ENCODE peak calls at places on chromosomes 11 and 22, in eight cellular contexts. Z, H, G, A, U, J, V and R are unnamed samples.

GRCh38 chr22:50399751-50400331 is 56.7 kb downstream of the PPP6R2 start:
- DNase-seq in A (no peak), V (peak), J (peak), G (peak), Z (peak), U (peak), H (no peak), R (peak)

GRCh38 chr11:13440100-13440855 is 22.7 kb downstream of the BTBD10 start:
- DNase-seq in U (peak), A (peak), J (peak), H (peak), V (peak), G (peak), Z (peak), R (peak)

GRCh38 chr22:49954354-49954753 is 6.2 kb upstream of the PIM3 start:
- DNase-seq in J (no peak), H (no peak), V (no peak), U (no peak), Z (no peak), A (no peak), G (no peak), R (no peak)

GRCh38 chr11:77038825-77039326 is 4.7 kb downstream of the B3GNT6 start:
- DNase-seq in H (no peak), V (no peak), J (no peak), G (no peak), U (no peak), Z (no peak), A (no peak), R (no peak)

GRCh38 chr11:111526501-111526900 is 11.9 kb downstream of the HOATZ start:
- DNase-seq in V (no peak), G (peak), U (peak), A (no peak), J (no peak), H (no peak), Z (peak), R (no peak)

GRCh38 chr11:2151500-2152257 is 9.3 kb downstream of the INS start:
- DNase-seq in Z (peak), A (no peak), G (peak), H (peak), J (peak), V (peak), U (peak), R (peak)

GRCh38 chr11:1207451-1208360 is 15.2 kb upstream of the MUC5B start:
- DNase-seq in J (peak), Z (no peak), H (no peak), A (no peak), V (no peak), U (no peak), G (no peak), R (no peak)

GRCh38 chr11:9858822-9859221 is 194.9 kb downstream of the SWAP70 start:
- DNase-seq in Z (no peak), G (peak), V (peak), H (no peak), U (no peak), J (no peak), A (no peak), R (no peak)

GRCh38 chr11:69948256-69949141 is 129.3 kb upstream of the FGF3 start:
- DNase-seq in V (peak), H (no peak), J (peak), A (no peak), G (peak), U (no peak), Z (peak), R (no peak)

GRCh38 chr11:120660024-120660565 is 148.5 kb downstream of the GRIK4 start:
- DNase-seq in H (peak), U (peak), V (peak), A (peak), Z (peak), J (no peak), G (peak), R (no peak)

GRCh38 chr11:85698195-85698594 is 12.2 kb upstream of the CCDC89 start:
- DNase-seq in A (no peak), V (no peak), U (peak), H (no peak), Z (peak), G (no peak), J (no peak), R (no peak)

GRCh38 chr11:65500262-65501004 is 1.6 kb downstream of the MALAT1 start:
- DNase-seq in A (peak), H (peak), Z (peak), U (peak), V (peak), G (peak), J (peak), R (peak)
- TF ChIP-seq CTCF in A (no peak), H (no peak), Z (no peak), U (no peak), V (no peak), G (no peak), J (no peak), R (no peak)

DNA sequence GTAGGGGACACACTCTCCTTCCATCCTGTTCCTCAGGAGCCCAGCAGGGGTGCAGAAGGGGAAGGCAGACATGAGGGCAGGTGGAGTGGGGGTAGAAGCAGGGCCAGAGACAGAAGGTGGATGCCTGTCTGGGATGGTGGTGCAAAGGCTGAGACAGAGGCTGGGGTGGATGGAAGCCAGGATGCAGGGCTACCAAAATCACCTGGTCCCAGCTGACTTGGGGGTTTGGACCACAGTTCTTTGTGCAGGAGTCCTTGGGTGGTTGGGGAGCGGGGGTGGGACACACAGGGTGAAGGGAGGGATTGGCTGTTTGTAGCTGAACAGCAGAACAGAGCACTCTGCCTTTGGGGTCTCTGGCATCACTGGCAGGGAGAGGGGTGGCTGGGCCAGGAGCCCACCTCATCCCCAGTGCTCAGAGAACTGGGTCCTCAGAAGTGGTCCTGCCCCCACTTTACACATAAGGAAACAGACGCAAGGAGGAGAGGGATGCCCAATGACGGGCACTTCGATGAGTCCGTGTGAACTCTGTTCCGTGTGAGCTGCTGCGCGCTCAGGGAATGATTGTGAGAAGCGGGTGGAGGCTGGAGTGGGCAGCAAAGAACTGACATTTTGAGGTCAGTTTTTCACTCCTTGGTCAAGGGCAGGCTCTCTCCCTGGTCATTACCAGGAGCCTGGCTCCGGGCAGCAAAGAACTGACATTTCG is 1.8 kb downstream of the TAGLN start:
- DNase-seq in A (no peak), H (no peak), J (no peak), G (no peak), Z (no peak), V (peak), U (peak), R (no peak)
- TF ChIP-seq CTCF in A (no peak), H (no peak), J (no peak), G (no peak), Z (no peak), V (no peak), U (no peak), R (no peak)

GRCh38 chr11:64661622-64662021 is 61.4 kb downstream of the NRXN2 start:
- DNase-seq in U (no peak), G (no peak), Z (no peak), V (no peak), J (no peak), A (no peak), H (no peak), R (no peak)
- TF ChIP-seq CTCF in U (no peak), G (no peak), Z (no peak), V (no peak), J (no peak), A (no peak), H (no peak), R (no peak)

GRCh38 chr11:19072464-19072863 is 11.9 kb upstream of the MRGPRX2 start:
- DNase-seq in U (no peak), J (peak), A (no peak), G (no peak), V (no peak), Z (no peak), H (no peak), R (no peak)
- TF ChIP-seq CTCF in U (no peak), J (no peak), A (no peak), G (no peak), V (no peak), Z (no peak), H (no peak), R (no peak)

DNA sequence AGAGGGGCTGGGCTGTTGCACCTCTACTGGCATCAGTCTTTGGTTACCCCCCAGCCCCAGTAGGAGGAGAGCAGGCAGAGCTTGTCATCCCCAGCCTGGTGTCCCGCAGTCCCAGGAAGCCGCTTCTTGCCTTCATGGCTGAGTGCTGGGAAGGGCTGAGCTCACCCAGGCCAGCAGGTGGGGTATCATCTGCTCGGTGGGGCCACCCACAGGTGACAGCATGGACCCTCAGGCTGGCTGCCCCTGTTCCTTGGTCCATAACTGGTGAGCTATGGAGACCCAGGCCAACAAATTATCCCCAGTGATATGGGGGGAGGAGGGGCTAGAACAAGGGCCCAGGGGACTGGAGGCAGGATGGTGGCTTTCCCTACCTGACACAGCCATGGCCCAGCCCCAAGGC is 6.5 kb upstream of the RHOD start:
- DNase-seq in A (no peak), H (no peak), V (no peak), Z (no peak), J (no peak), G (no peak), U (no peak), R (no peak)
- TF ChIP-seq CTCF in A (no peak), H (no peak), V (no peak), Z (no peak), J (no peak), G (no peak), U (no peak), R (peak)

GRCh38 chr22:47168900-47169800 is 406.7 kb downstream of the TBC1D22A start:
- DNase-seq in G (peak), J (peak), V (peak), Z (no peak), A (no peak), U (peak), H (peak), R (no peak)
- TF ChIP-seq CTCF in G (no peak), J (peak), V (peak), Z (peak), A (peak), U (no peak), H (no peak), R (peak)

DNA sequence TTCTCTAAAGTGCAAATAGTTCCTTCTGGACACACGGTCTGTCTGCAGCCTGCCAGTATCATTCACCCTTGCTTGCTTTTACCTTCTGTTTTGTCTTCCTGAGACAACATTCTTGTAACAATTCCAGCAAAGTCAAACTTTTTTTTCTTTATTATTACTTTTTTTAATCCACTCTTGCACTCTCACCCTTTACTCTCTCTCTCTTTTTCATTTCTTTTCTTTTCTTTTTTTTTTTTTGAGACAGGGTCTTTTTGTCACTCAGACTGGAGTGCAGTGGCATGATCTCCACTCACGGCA is 53.7 kb downstream of the MCHR1 start:
- DNase-seq in H (no peak), Z (no peak), V (no peak), J (no peak), U (no peak), G (no peak), A (no peak), R (no peak)
- TF ChIP-seq CTCF in H (no peak), Z (no peak), V (no peak), J (no peak), U (no peak), G (no peak), A (no peak), R (no peak)

GRCh38 chr11:79413258-79413657 is 27.6 kb downstream of the TENM4 start:
- DNase-seq in V (peak), A (peak), U (peak), J (peak), Z (peak), G (no peak), H (peak), R (peak)
- TF ChIP-seq CTCF in V (no peak), A (no peak), U (no peak), J (no peak), Z (no peak), G (no peak), H (no peak), R (no peak)